ENCODE peak calls at places on chromosomes 3 and 15, in five cellular contexts. One of them, this sample, is unnamed.
A peak's percentile ranks its signal among the peaks of the same experiment; 100 is the strongest.

GRCh38 chr3:28739647-28740046 is 391.0 kb upstream of the AZI2 start:
- DNase-seq in keratinocyte: no peak
- DNase-seq in neural progenitor cell: no peak
- DNase-seq in CD8-positive, alpha-beta memory T cell: no peak
- DNase-seq in adipocyte: no peak
- DNase-seq in this sample: no peak

GRCh38 chr15:64600794-64601193 is 140.4 kb downstream of the ZNF609 start:
- DNase-seq in keratinocyte: no peak
- DNase-seq in neural progenitor cell: no peak
- DNase-seq in CD8-positive, alpha-beta memory T cell: no peak
- DNase-seq in adipocyte: no peak
- DNase-seq in this sample: no peak

GRCh38 chr3:128491071-128491899 is 1.7 kb downstream of the GATA2 start:
- DNase-seq in keratinocyte: no peak
- DNase-seq in neural progenitor cell: peak; percentile 57
- DNase-seq in CD8-positive, alpha-beta memory T cell: no peak
- DNase-seq in adipocyte: peak; percentile 49
- DNase-seq in this sample: no peak

GRCh38 chr3:98573231-98573728 is 20.1 kb downstream of the CPOX start:
- DNase-seq in keratinocyte: no peak
- DNase-seq in neural progenitor cell: peak; percentile 20
- DNase-seq in CD8-positive, alpha-beta memory T cell: peak; percentile 37
- DNase-seq in adipocyte: peak; percentile 57
- DNase-seq in this sample: no peak

GRCh38 chr3:173584834-173585831 is 187.6 kb downstream of the NLGN1 start:
- DNase-seq in keratinocyte: no peak
- DNase-seq in neural progenitor cell: peak; percentile 83
- DNase-seq in CD8-positive, alpha-beta memory T cell: no peak
- DNase-seq in adipocyte: peak; percentile 87
- DNase-seq in this sample: peak; percentile 17

GRCh38 chr15:27851811-27852210 is 247.3 kb downstream of the OCA2 start:
- DNase-seq in keratinocyte: no peak
- DNase-seq in neural progenitor cell: no peak
- DNase-seq in CD8-positive, alpha-beta memory T cell: no peak
- DNase-seq in adipocyte: no peak
- DNase-seq in this sample: no peak

GRCh38 chr15:39783244-39783820 is 691 bp upstream of the FSIP1 start:
- DNase-seq in keratinocyte: no peak
- DNase-seq in neural progenitor cell: peak; percentile 51
- DNase-seq in CD8-positive, alpha-beta memory T cell: no peak
- DNase-seq in adipocyte: peak; percentile 42
- DNase-seq in this sample: no peak

GRCh38 chr3:57043518-57043917 is 16.9 kb upstream of the SPATA12 start:
- DNase-seq in keratinocyte: no peak
- DNase-seq in neural progenitor cell: no peak
- DNase-seq in CD8-positive, alpha-beta memory T cell: no peak
- DNase-seq in adipocyte: no peak
- DNase-seq in this sample: no peak

GRCh38 chr3:115580566-115580965 is 42.7 kb upstream of the GAP43 start:
- DNase-seq in keratinocyte: no peak
- DNase-seq in neural progenitor cell: peak; percentile 16
- DNase-seq in CD8-positive, alpha-beta memory T cell: no peak
- DNase-seq in adipocyte: peak; percentile 44
- DNase-seq in this sample: no peak

GRCh38 chr3:133474251-133474801 is 74.5 kb downstream of the BFSP2 start:
- DNase-seq in keratinocyte: no peak
- DNase-seq in neural progenitor cell: peak; percentile 59
- DNase-seq in CD8-positive, alpha-beta memory T cell: no peak
- DNase-seq in adipocyte: peak; percentile 78
- DNase-seq in this sample: no peak

DNA sequence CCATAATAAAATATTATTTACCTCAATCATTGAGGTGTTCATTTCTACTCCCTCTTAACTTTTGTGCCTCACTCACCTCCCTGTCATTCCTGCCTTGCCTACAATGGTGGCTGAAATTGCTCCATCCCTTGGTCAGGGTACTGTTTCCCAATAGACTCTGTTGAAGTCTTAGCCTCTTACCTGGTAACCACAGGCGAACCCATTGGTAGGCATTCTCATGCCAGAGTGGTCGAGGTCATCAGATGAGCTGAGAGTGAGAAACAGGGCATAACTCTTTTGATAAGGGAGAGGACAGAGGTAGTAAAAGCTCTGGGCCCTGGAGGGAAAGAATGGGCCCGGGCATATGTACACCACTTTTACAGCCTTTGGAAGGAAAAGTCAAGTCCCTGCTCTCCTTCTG is 265.6 kb downstream of the ARRDC4 start:
- DNase-seq in keratinocyte: no peak
- DNase-seq in neural progenitor cell: no peak
- DNase-seq in CD8-positive, alpha-beta memory T cell: no peak
- DNase-seq in adipocyte: no peak
- DNase-seq in this sample: no peak
- H3K4me1 ChIP-seq in keratinocyte: no peaks in the 10 kb centered on the region
- H3K4me1 ChIP-seq in neural progenitor cell: no peaks in the 10 kb centered on the region
- H3K4me1 ChIP-seq in CD8-positive, alpha-beta memory T cell: no peaks in the 10 kb centered on the region
- H3K4me1 ChIP-seq in adipocyte: no peaks in the 10 kb centered on the region
- H3K4me1 ChIP-seq in this sample: no peaks in the 10 kb centered on the region

GRCh38 chr3:149547413-149547812 is 72.9 kb downstream of the TM4SF4 start:
- DNase-seq in keratinocyte: no peak
- DNase-seq in neural progenitor cell: no peak
- DNase-seq in CD8-positive, alpha-beta memory T cell: no peak
- DNase-seq in adipocyte: no peak
- DNase-seq in this sample: no peak
- H3K4me1 ChIP-seq in keratinocyte: no peaks in the 10 kb centered on the region
- H3K4me1 ChIP-seq in neural progenitor cell: peaks cover 20% of the 10 kb centered on the region
- H3K4me1 ChIP-seq in CD8-positive, alpha-beta memory T cell: no peaks in the 10 kb centered on the region
- H3K4me1 ChIP-seq in adipocyte: peaks cover 25% of the 10 kb centered on the region
- H3K4me1 ChIP-seq in this sample: no peaks in the 10 kb centered on the region

GRCh38 chr3:194389269-194389668 is 9.8 kb downstream of the GP5 start:
- DNase-seq in keratinocyte: no peak
- DNase-seq in neural progenitor cell: no peak
- DNase-seq in CD8-positive, alpha-beta memory T cell: no peak
- DNase-seq in adipocyte: no peak
- DNase-seq in this sample: no peak
- H3K4me1 ChIP-seq in keratinocyte: no peaks in the 10 kb centered on the region
- H3K4me1 ChIP-seq in neural progenitor cell: peaks cover 20% of the 10 kb centered on the region
- H3K4me1 ChIP-seq in CD8-positive, alpha-beta memory T cell: no peaks in the 10 kb centered on the region
- H3K4me1 ChIP-seq in adipocyte: no peaks in the 10 kb centered on the region
- H3K4me1 ChIP-seq in this sample: no peaks in the 10 kb centered on the region

GRCh38 chr3:168872811-168873210 is 777.1 kb upstream of the GOLIM4 start:
- DNase-seq in keratinocyte: no peak
- DNase-seq in neural progenitor cell: no peak
- DNase-seq in CD8-positive, alpha-beta memory T cell: no peak
- DNase-seq in adipocyte: no peak
- DNase-seq in this sample: no peak
- H3K4me1 ChIP-seq in keratinocyte: peaks cover 3% of the 10 kb centered on the region
- H3K4me1 ChIP-seq in neural progenitor cell: peaks cover 2% of the 10 kb centered on the region
- H3K4me1 ChIP-seq in CD8-positive, alpha-beta memory T cell: no peaks in the 10 kb centered on the region
- H3K4me1 ChIP-seq in adipocyte: no peaks in the 10 kb centered on the region
- H3K4me1 ChIP-seq in this sample: peaks cover 34% of the 10 kb centered on the region

DNA sequence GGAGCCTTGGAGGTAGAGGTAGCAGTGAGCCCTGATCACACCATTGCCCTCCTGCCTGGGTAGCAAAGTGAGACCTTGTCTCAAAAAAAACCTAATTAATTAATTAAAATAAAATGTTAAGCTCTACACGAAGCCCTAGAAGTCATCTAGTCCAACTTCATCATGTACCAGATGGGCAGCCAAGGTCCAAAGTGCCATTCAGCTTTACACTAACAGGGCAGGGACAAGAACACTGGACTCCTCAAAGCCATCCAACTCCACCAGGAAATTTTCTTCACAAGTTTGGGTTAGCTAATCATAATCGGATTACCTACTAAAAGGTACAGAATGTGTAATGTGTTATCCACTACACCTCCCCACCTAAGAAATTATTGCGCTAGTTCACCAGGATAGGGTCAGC is 48.8 kb downstream of the WWTR1 start:
- DNase-seq in keratinocyte: no peak
- DNase-seq in neural progenitor cell: no peak
- DNase-seq in CD8-positive, alpha-beta memory T cell: no peak
- DNase-seq in adipocyte: no peak
- DNase-seq in this sample: no peak
- H3K4me1 ChIP-seq in keratinocyte: peaks cover 20% of the 10 kb centered on the region
- H3K4me1 ChIP-seq in neural progenitor cell: peaks cover 31% of the 10 kb centered on the region
- H3K4me1 ChIP-seq in CD8-positive, alpha-beta memory T cell: no peaks in the 10 kb centered on the region
- H3K4me1 ChIP-seq in adipocyte: peaks cover 38% of the 10 kb centered on the region
- H3K4me1 ChIP-seq in this sample: peaks cover 33% of the 10 kb centered on the region

GRCh38 chr15:75661041-75661778 is 13.5 kb downstream of the SNX33 start:
- DNase-seq in keratinocyte: no peak
- DNase-seq in neural progenitor cell: peak; percentile 42
- DNase-seq in CD8-positive, alpha-beta memory T cell: no peak
- DNase-seq in adipocyte: peak; percentile 97
- DNase-seq in this sample: peak; percentile 82

GRCh38 chr15:75661779-75662140 is 14.0 kb downstream of the SNX33 start:
- DNase-seq in keratinocyte: no peak
- DNase-seq in neural progenitor cell: no peak
- DNase-seq in CD8-positive, alpha-beta memory T cell: no peak
- DNase-seq in adipocyte: no peak
- DNase-seq in this sample: no peak

GRCh38 chr15:75662823-75663519 is 15.3 kb downstream of the SNX33 start:
- DNase-seq in keratinocyte: no peak
- DNase-seq in neural progenitor cell: no peak
- DNase-seq in CD8-positive, alpha-beta memory T cell: no peak
- DNase-seq in adipocyte: no peak
- DNase-seq in this sample: peak; percentile 22

GRCh38 chr15:75659141-75659771 is 11.5 kb downstream of the SNX33 start:
- DNase-seq in keratinocyte: no peak
- DNase-seq in neural progenitor cell: no peak
- DNase-seq in CD8-positive, alpha-beta memory T cell: no peak
- DNase-seq in adipocyte: no peak
- DNase-seq in this sample: no peak

DNA sequence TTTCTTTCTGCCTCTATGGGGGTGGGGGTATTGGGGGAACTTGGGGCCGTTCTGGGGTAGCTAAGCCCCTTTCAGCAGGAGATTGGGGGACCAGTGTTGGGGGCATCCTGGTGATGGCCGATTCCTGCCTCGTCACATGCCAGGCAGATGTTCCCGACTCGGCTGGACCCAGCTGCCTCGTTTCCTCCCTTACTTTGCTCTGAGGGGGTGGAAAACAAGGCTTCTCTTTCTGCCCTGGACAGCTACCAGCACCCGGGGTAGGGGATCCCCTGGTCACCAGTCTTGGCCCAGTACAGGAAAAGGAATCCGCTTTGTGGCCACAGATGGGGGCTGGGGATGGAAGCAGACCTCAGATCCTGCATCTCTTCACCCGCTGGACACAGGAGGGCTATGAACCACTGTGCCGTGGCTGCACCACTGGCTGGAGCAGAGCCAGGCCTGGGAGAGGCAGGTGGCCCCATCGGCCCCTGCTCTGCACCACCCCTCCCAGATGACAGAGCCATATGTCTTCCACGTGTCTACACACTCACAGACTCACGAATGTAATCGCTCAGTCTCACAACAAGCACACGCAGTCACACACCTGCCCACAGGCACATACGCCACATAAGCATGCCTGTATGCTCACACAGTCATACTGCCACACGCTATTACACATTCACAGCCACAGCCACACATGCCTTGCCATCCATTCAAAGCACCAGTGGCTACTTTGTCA is 12.4 kb downstream of the SNX33 start:
- DNase-seq in keratinocyte: no peak
- DNase-seq in neural progenitor cell: no peak
- DNase-seq in CD8-positive, alpha-beta memory T cell: no peak
- DNase-seq in adipocyte: no peak
- DNase-seq in this sample: no peak
- H3K4me1 ChIP-seq in keratinocyte: peaks cover 64% of the 10 kb centered on the region
- H3K4me1 ChIP-seq in neural progenitor cell: no peaks in the 10 kb centered on the region
- H3K4me1 ChIP-seq in CD8-positive, alpha-beta memory T cell: no peaks in the 10 kb centered on the region
- H3K4me1 ChIP-seq in adipocyte: peaks cover 35% of the 10 kb centered on the region
- H3K4me1 ChIP-seq in this sample: peaks cover 49% of the 10 kb centered on the region

DNA sequence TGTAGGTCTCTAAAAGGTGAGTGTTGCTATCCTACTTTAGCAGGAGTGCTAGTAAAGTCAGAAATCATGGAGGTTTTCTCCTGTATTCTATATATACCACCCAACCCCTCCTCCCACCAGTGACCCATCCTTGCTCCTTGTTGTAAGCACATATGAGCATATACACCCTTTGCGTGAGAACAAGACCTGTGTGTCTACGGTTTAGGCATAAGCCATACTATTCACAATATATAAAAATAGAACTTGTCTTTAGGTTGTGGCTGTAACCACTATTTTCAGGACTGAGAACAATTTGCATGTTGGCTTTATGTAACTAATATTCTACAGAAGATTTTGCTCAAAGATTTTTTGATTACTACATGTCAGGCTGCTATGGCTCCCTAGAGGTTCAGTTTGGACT is 59.1 kb upstream of the TOP2B start:
- DNase-seq in keratinocyte: no peak
- DNase-seq in neural progenitor cell: no peak
- DNase-seq in CD8-positive, alpha-beta memory T cell: no peak
- DNase-seq in adipocyte: no peak
- DNase-seq in this sample: no peak
- H3K4me1 ChIP-seq in keratinocyte: peaks cover 17% of the 10 kb centered on the region
- H3K4me1 ChIP-seq in neural progenitor cell: peaks cover 7% of the 10 kb centered on the region
- H3K4me1 ChIP-seq in CD8-positive, alpha-beta memory T cell: no peaks in the 10 kb centered on the region
- H3K4me1 ChIP-seq in adipocyte: no peaks in the 10 kb centered on the region
- H3K4me1 ChIP-seq in this sample: peaks cover 33% of the 10 kb centered on the region

This sample was measured in PC-9.